ENCODE peak calls at places on chromosome 15, in nine cellular contexts. One of them, this sample, is unnamed.

GRCh38 chr15:83207622-83208356 is at the start of gene HDGFL3:
- DNase-seq in GM12864: no peak
- DNase-seq in activated T-helper 9 cell treated with anti-CD3 and anti-CD28 coated beads, Interleukin-2, amount 50 U/mL, for 16 hours: no peak
- DNase-seq in cardiac fibroblast: peak
- DNase-seq in left ventricle myocardium inferior: peak
- DNase-seq in HTR-8/SVneo: peak
- DNase-seq in NCI-H1417: peak
- DNase-seq in cerebellum: peak
- DNase-seq in aorta: peak
- DNase-seq in this sample: peak

GRCh38 chr15:53753813-53754212 is 5.7 kb downstream of the WDR72 start:
- DNase-seq in NCI-H1417: no peak
- DNase-seq in GM12864: no peak
- DNase-seq in HTR-8/SVneo: no peak
- DNase-seq in left ventricle myocardium inferior: no peak
- DNase-seq in activated T-helper 9 cell treated with anti-CD3 and anti-CD28 coated beads, Interleukin-2, amount 50 U/mL, for 16 hours: no peak
- DNase-seq in cerebellum: no peak
- DNase-seq in aorta: no peak
- DNase-seq in cardiac fibroblast: no peak
- DNase-seq in this sample: no peak

GRCh38 chr15:29612701-29613100 is 209.6 kb downstream of the TJP1 start:
- DNase-seq in cerebellum: no peak
- DNase-seq in NCI-H1417: no peak
- DNase-seq in GM12864: no peak
- DNase-seq in activated T-helper 9 cell treated with anti-CD3 and anti-CD28 coated beads, Interleukin-2, amount 50 U/mL, for 16 hours: no peak
- DNase-seq in cardiac fibroblast: peak
- DNase-seq in left ventricle myocardium inferior: no peak
- DNase-seq in HTR-8/SVneo: no peak
- DNase-seq in aorta: no peak
- DNase-seq in this sample: no peak

GRCh38 chr15:59138243-59138642 is 33.3 kb downstream of the CCNB2 start:
- DNase-seq in aorta: no peak
- DNase-seq in HTR-8/SVneo: peak
- DNase-seq in left ventricle myocardium inferior: no peak
- DNase-seq in NCI-H1417: no peak
- DNase-seq in cardiac fibroblast: peak
- DNase-seq in GM12864: peak
- DNase-seq in cerebellum: no peak
- DNase-seq in activated T-helper 9 cell treated with anti-CD3 and anti-CD28 coated beads, Interleukin-2, amount 50 U/mL, for 16 hours: peak
- DNase-seq in this sample: peak

GRCh38 chr15:100929641-100930042 is 10.5 kb downstream of the LRRK1 start:
- DNase-seq in aorta: no peak
- DNase-seq in left ventricle myocardium inferior: no peak
- DNase-seq in HTR-8/SVneo: no peak
- DNase-seq in activated T-helper 9 cell treated with anti-CD3 and anti-CD28 coated beads, Interleukin-2, amount 50 U/mL, for 16 hours: no peak
- DNase-seq in NCI-H1417: peak
- DNase-seq in GM12864: no peak
- DNase-seq in cerebellum: no peak
- DNase-seq in cardiac fibroblast: no peak
- DNase-seq in this sample: no peak

GRCh38 chr15:66720206-66721010 is 18.4 kb downstream of the SMAD6 start:
- DNase-seq in cardiac fibroblast: peak
- DNase-seq in left ventricle myocardium inferior: no peak
- DNase-seq in activated T-helper 9 cell treated with anti-CD3 and anti-CD28 coated beads, Interleukin-2, amount 50 U/mL, for 16 hours: no peak
- DNase-seq in HTR-8/SVneo: no peak
- DNase-seq in NCI-H1417: no peak
- DNase-seq in aorta: peak
- DNase-seq in cerebellum: no peak
- DNase-seq in GM12864: no peak
- DNase-seq in this sample: no peak

GRCh38 chr15:87863152-87863551 is 393.4 kb downstream of the NTRK3 start:
- DNase-seq in HTR-8/SVneo: peak
- DNase-seq in activated T-helper 9 cell treated with anti-CD3 and anti-CD28 coated beads, Interleukin-2, amount 50 U/mL, for 16 hours: no peak
- DNase-seq in GM12864: no peak
- DNase-seq in cerebellum: no peak
- DNase-seq in aorta: no peak
- DNase-seq in cardiac fibroblast: peak
- DNase-seq in left ventricle myocardium inferior: no peak
- DNase-seq in NCI-H1417: no peak
- DNase-seq in this sample: no peak

GRCh38 chr15:77599899-77600298 is 32.8 kb downstream of the LINGO1 start:
- DNase-seq in cardiac fibroblast: peak
- DNase-seq in cerebellum: peak
- DNase-seq in aorta: no peak
- DNase-seq in GM12864: no peak
- DNase-seq in HTR-8/SVneo: peak
- DNase-seq in activated T-helper 9 cell treated with anti-CD3 and anti-CD28 coated beads, Interleukin-2, amount 50 U/mL, for 16 hours: no peak
- DNase-seq in left ventricle myocardium inferior: peak
- DNase-seq in NCI-H1417: no peak
- DNase-seq in this sample: peak

GRCh38 chr15:35279811-35280210 is 194.7 kb upstream of the NANOGP8 start:
- DNase-seq in cerebellum: no peak
- DNase-seq in aorta: no peak
- DNase-seq in left ventricle myocardium inferior: no peak
- DNase-seq in activated T-helper 9 cell treated with anti-CD3 and anti-CD28 coated beads, Interleukin-2, amount 50 U/mL, for 16 hours: no peak
- DNase-seq in HTR-8/SVneo: no peak
- DNase-seq in NCI-H1417: no peak
- DNase-seq in GM12864: no peak
- DNase-seq in cardiac fibroblast: no peak
- DNase-seq in this sample: no peak

GRCh38 chr15:87326274-87326673 is 930.3 kb downstream of the NTRK3 start:
- DNase-seq in GM12864: no peak
- DNase-seq in cardiac fibroblast: peak
- DNase-seq in NCI-H1417: no peak
- DNase-seq in left ventricle myocardium inferior: no peak
- DNase-seq in aorta: no peak
- DNase-seq in HTR-8/SVneo: no peak
- DNase-seq in cerebellum: no peak
- DNase-seq in activated T-helper 9 cell treated with anti-CD3 and anti-CD28 coated beads, Interleukin-2, amount 50 U/mL, for 16 hours: no peak
- DNase-seq in this sample: peak

GRCh38 chr15:39409876-39410505 is 170.9 kb upstream of the THBS1 start:
- DNase-seq in GM12864: no peak
- DNase-seq in HTR-8/SVneo: no peak
- DNase-seq in left ventricle myocardium inferior: no peak
- DNase-seq in NCI-H1417: no peak
- DNase-seq in activated T-helper 9 cell treated with anti-CD3 and anti-CD28 coated beads, Interleukin-2, amount 50 U/mL, for 16 hours: no peak
- DNase-seq in aorta: no peak
- DNase-seq in cerebellum: no peak
- DNase-seq in cardiac fibroblast: peak
- DNase-seq in this sample: no peak

GRCh38 chr15:43104426-43104825 is 1.4 kb downstream of the UBR1 start:
- DNase-seq in cerebellum: no peak
- DNase-seq in HTR-8/SVneo: no peak
- DNase-seq in activated T-helper 9 cell treated with anti-CD3 and anti-CD28 coated beads, Interleukin-2, amount 50 U/mL, for 16 hours: no peak
- DNase-seq in NCI-H1417: no peak
- DNase-seq in GM12864: no peak
- DNase-seq in left ventricle myocardium inferior: no peak
- DNase-seq in cardiac fibroblast: no peak
- DNase-seq in aorta: no peak
- DNase-seq in this sample: no peak

GRCh38 chr15:101642361-101642760 is 9.8 kb downstream of the TM2D3 start:
- DNase-seq in NCI-H1417: no peak
- DNase-seq in left ventricle myocardium inferior: no peak
- DNase-seq in activated T-helper 9 cell treated with anti-CD3 and anti-CD28 coated beads, Interleukin-2, amount 50 U/mL, for 16 hours: no peak
- DNase-seq in cardiac fibroblast: peak
- DNase-seq in HTR-8/SVneo: no peak
- DNase-seq in cerebellum: peak
- DNase-seq in GM12864: no peak
- DNase-seq in aorta: no peak
- DNase-seq in this sample: no peak

GRCh38 chr15:92429378-92430066 is 35.8 kb downstream of the ST8SIA2 start:
- DNase-seq in activated T-helper 9 cell treated with anti-CD3 and anti-CD28 coated beads, Interleukin-2, amount 50 U/mL, for 16 hours: no peak
- DNase-seq in NCI-H1417: peak
- DNase-seq in cardiac fibroblast: peak
- DNase-seq in aorta: no peak
- DNase-seq in cerebellum: no peak
- DNase-seq in HTR-8/SVneo: no peak
- DNase-seq in left ventricle myocardium inferior: no peak
- DNase-seq in GM12864: no peak
- DNase-seq in this sample: peak

GRCh38 chr15:97867870-97868269 is 92.6 kb upstream of the ARRDC4 start:
- DNase-seq in GM12864: no peak
- DNase-seq in activated T-helper 9 cell treated with anti-CD3 and anti-CD28 coated beads, Interleukin-2, amount 50 U/mL, for 16 hours: no peak
- DNase-seq in cardiac fibroblast: no peak
- DNase-seq in HTR-8/SVneo: no peak
- DNase-seq in aorta: no peak
- DNase-seq in NCI-H1417: peak
- DNase-seq in cerebellum: no peak
- DNase-seq in left ventricle myocardium inferior: peak
- DNase-seq in this sample: no peak

GRCh38 chr15:42239528-42240245 is 31.6 kb upstream of the VPS39 start:
- DNase-seq in activated T-helper 9 cell treated with anti-CD3 and anti-CD28 coated beads, Interleukin-2, amount 50 U/mL, for 16 hours: no peak
- DNase-seq in HTR-8/SVneo: no peak
- DNase-seq in NCI-H1417: no peak
- DNase-seq in cerebellum: no peak
- DNase-seq in aorta: no peak
- DNase-seq in cardiac fibroblast: no peak
- DNase-seq in GM12864: no peak
- DNase-seq in left ventricle myocardium inferior: no peak
- DNase-seq in this sample: no peak

GRCh38 chr15:20272422-20273184 is 269.0 kb downstream of the GOLGA6L6 start:
- DNase-seq in left ventricle myocardium inferior: no peak
- DNase-seq in GM12864: no peak
- DNase-seq in cerebellum: no peak
- DNase-seq in aorta: no peak
- DNase-seq in cardiac fibroblast: no peak
- DNase-seq in HTR-8/SVneo: no peak
- DNase-seq in activated T-helper 9 cell treated with anti-CD3 and anti-CD28 coated beads, Interleukin-2, amount 50 U/mL, for 16 hours: no peak
- DNase-seq in NCI-H1417: no peak
- DNase-seq in this sample: no peak

GRCh38 chr15:62896969-62897486 is 145.5 kb upstream of the TPM1 start:
- DNase-seq in aorta: peak
- DNase-seq in GM12864: no peak
- DNase-seq in NCI-H1417: no peak
- DNase-seq in HTR-8/SVneo: peak
- DNase-seq in left ventricle myocardium inferior: peak
- DNase-seq in activated T-helper 9 cell treated with anti-CD3 and anti-CD28 coated beads, Interleukin-2, amount 50 U/mL, for 16 hours: no peak
- DNase-seq in cardiac fibroblast: peak
- DNase-seq in cerebellum: peak
- DNase-seq in this sample: peak

GRCh38 chr15:91849749-91850161 is 3.8 kb upstream of the SLCO3A1 start:
- DNase-seq in cardiac fibroblast: peak
- DNase-seq in left ventricle myocardium inferior: no peak
- DNase-seq in NCI-H1417: no peak
- DNase-seq in aorta: no peak
- DNase-seq in cerebellum: peak
- DNase-seq in HTR-8/SVneo: peak
- DNase-seq in GM12864: no peak
- DNase-seq in activated T-helper 9 cell treated with anti-CD3 and anti-CD28 coated beads, Interleukin-2, amount 50 U/mL, for 16 hours: no peak
- DNase-seq in this sample: peak

GRCh38 chr15:98548172-98548971 is 100.0 kb upstream of the IGF1R start:
- DNase-seq in aorta: peak
- DNase-seq in NCI-H1417: peak
- DNase-seq in left ventricle myocardium inferior: peak
- DNase-seq in cardiac fibroblast: peak
- DNase-seq in HTR-8/SVneo: peak
- DNase-seq in GM12864: no peak
- DNase-seq in cerebellum: peak
- DNase-seq in activated T-helper 9 cell treated with anti-CD3 and anti-CD28 coated beads, Interleukin-2, amount 50 U/mL, for 16 hours: no peak
- DNase-seq in this sample: peak

GRCh38 chr15:89472785-89473256 is 23.6 kb downstream of the RHCG start:
- DNase-seq in aorta: peak
- DNase-seq in left ventricle myocardium inferior: peak
- DNase-seq in cerebellum: peak
- DNase-seq in cardiac fibroblast: peak
- DNase-seq in NCI-H1417: peak
- DNase-seq in GM12864: peak
- DNase-seq in activated T-helper 9 cell treated with anti-CD3 and anti-CD28 coated beads, Interleukin-2, amount 50 U/mL, for 16 hours: no peak
- DNase-seq in HTR-8/SVneo: peak
- DNase-seq in this sample: peak

GRCh38 chr15:91186892-91187644 is 87.0 kb downstream of the SV2B start:
- DNase-seq in NCI-H1417: no peak
- DNase-seq in left ventricle myocardium inferior: no peak
- DNase-seq in HTR-8/SVneo: peak
- DNase-seq in GM12864: no peak
- DNase-seq in activated T-helper 9 cell treated with anti-CD3 and anti-CD28 coated beads, Interleukin-2, amount 50 U/mL, for 16 hours: no peak
- DNase-seq in cerebellum: peak
- DNase-seq in cardiac fibroblast: peak
- DNase-seq in aorta: no peak
- DNase-seq in this sample: no peak

GRCh38 chr15:84961114-84961452 is 20.6 kb upstream of the PDE8A start:
- DNase-seq in left ventricle myocardium inferior: no peak
- DNase-seq in cerebellum: no peak
- DNase-seq in NCI-H1417: no peak
- DNase-seq in HTR-8/SVneo: no peak
- DNase-seq in aorta: no peak
- DNase-seq in activated T-helper 9 cell treated with anti-CD3 and anti-CD28 coated beads, Interleukin-2, amount 50 U/mL, for 16 hours: no peak
- DNase-seq in GM12864: no peak
- DNase-seq in cardiac fibroblast: peak
- DNase-seq in this sample: peak

GRCh38 chr15:41666353-41666920 is 6.2 kb downstream of the MGA start:
- DNase-seq in aorta: no peak
- DNase-seq in NCI-H1417: no peak
- DNase-seq in left ventricle myocardium inferior: no peak
- DNase-seq in cerebellum: no peak
- DNase-seq in GM12864: no peak
- DNase-seq in cardiac fibroblast: no peak
- DNase-seq in HTR-8/SVneo: no peak
- DNase-seq in activated T-helper 9 cell treated with anti-CD3 and anti-CD28 coated beads, Interleukin-2, amount 50 U/mL, for 16 hours: no peak
- DNase-seq in this sample: no peak

GRCh38 chr15:39834256-39834655 is 51.6 kb upstream of the FSIP1 start:
- DNase-seq in left ventricle myocardium inferior: no peak
- DNase-seq in cerebellum: no peak
- DNase-seq in GM12864: no peak
- DNase-seq in aorta: no peak
- DNase-seq in HTR-8/SVneo: no peak
- DNase-seq in NCI-H1417: no peak
- DNase-seq in activated T-helper 9 cell treated with anti-CD3 and anti-CD28 coated beads, Interleukin-2, amount 50 U/mL, for 16 hours: no peak
- DNase-seq in cardiac fibroblast: peak
- DNase-seq in this sample: no peak

GRCh38 chr15:58185439-58185838 is 47.3 kb downstream of the AQP9 start:
- DNase-seq in HTR-8/SVneo: no peak
- DNase-seq in cardiac fibroblast: peak
- DNase-seq in NCI-H1417: no peak
- DNase-seq in aorta: no peak
- DNase-seq in GM12864: no peak
- DNase-seq in activated T-helper 9 cell treated with anti-CD3 and anti-CD28 coated beads, Interleukin-2, amount 50 U/mL, for 16 hours: no peak
- DNase-seq in left ventricle myocardium inferior: no peak
- DNase-seq in cerebellum: no peak
- DNase-seq in this sample: no peak

GRCh38 chr15:58043192-58043903 is 22.2 kb downstream of the ALDH1A2 start:
- DNase-seq in HTR-8/SVneo: no peak
- DNase-seq in NCI-H1417: no peak
- DNase-seq in cardiac fibroblast: peak
- DNase-seq in aorta: no peak
- DNase-seq in activated T-helper 9 cell treated with anti-CD3 and anti-CD28 coated beads, Interleukin-2, amount 50 U/mL, for 16 hours: no peak
- DNase-seq in cerebellum: no peak
- DNase-seq in GM12864: no peak
- DNase-seq in left ventricle myocardium inferior: peak
- DNase-seq in this sample: peak

GRCh38 chr15:64772488-64772887 is 2.9 kb downstream of the RBPMS2 start:
- DNase-seq in NCI-H1417: no peak
- DNase-seq in activated T-helper 9 cell treated with anti-CD3 and anti-CD28 coated beads, Interleukin-2, amount 50 U/mL, for 16 hours: no peak
- DNase-seq in left ventricle myocardium inferior: no peak
- DNase-seq in aorta: no peak
- DNase-seq in cardiac fibroblast: no peak
- DNase-seq in GM12864: no peak
- DNase-seq in HTR-8/SVneo: no peak
- DNase-seq in cerebellum: no peak
- DNase-seq in this sample: no peak

GRCh38 chr15:68980786-68981185 is 33.7 kb upstream of the NOX5 start:
- DNase-seq in aorta: no peak
- DNase-seq in left ventricle myocardium inferior: no peak
- DNase-seq in cerebellum: no peak
- DNase-seq in cardiac fibroblast: no peak
- DNase-seq in NCI-H1417: no peak
- DNase-seq in activated T-helper 9 cell treated with anti-CD3 and anti-CD28 coated beads, Interleukin-2, amount 50 U/mL, for 16 hours: no peak
- DNase-seq in GM12864: no peak
- DNase-seq in HTR-8/SVneo: no peak
- DNase-seq in this sample: no peak

GRCh38 chr15:39270221-39270835 is 310.6 kb upstream of the THBS1 start:
- DNase-seq in activated T-helper 9 cell treated with anti-CD3 and anti-CD28 coated beads, Interleukin-2, amount 50 U/mL, for 16 hours: no peak
- DNase-seq in NCI-H1417: no peak
- DNase-seq in cardiac fibroblast: no peak
- DNase-seq in GM12864: no peak
- DNase-seq in left ventricle myocardium inferior: no peak
- DNase-seq in HTR-8/SVneo: no peak
- DNase-seq in cerebellum: no peak
- DNase-seq in aorta: no peak
- DNase-seq in this sample: no peak

This sample was measured in H4.